ENCODE peak calls at places on chromosomes 7 and 10, in six cellular contexts. One of them, this sample, is unnamed.

GRCh38 chr7:57414852-57415251 is 35.1 kb upstream of the ZNF716 start:
- DNase-seq in fibroblast of lung: no peak
- DNase-seq in CD4-positive, CD25-positive, alpha-beta regulatory T cell: no peak
- DNase-seq in HCT116: no peak
- DNase-seq in GM23248: no peak
- DNase-seq in GM23338: no peak
- DNase-seq in this sample: no peak

GRCh38 chr10:11397980-11398580 is 213.4 kb downstream of the USP6NL start:
- DNase-seq in fibroblast of lung: peak
- DNase-seq in CD4-positive, CD25-positive, alpha-beta regulatory T cell: no peak
- DNase-seq in HCT116: no peak
- DNase-seq in GM23248: peak
- DNase-seq in GM23338: no peak
- DNase-seq in this sample: no peak

GRCh38 chr7:93011351-93012294 is 106.2 kb downstream of the SAMD9 start:
- DNase-seq in fibroblast of lung: peak
- DNase-seq in CD4-positive, CD25-positive, alpha-beta regulatory T cell: no peak
- DNase-seq in HCT116: no peak
- DNase-seq in GM23248: peak
- DNase-seq in GM23338: no peak
- DNase-seq in this sample: no peak

GRCh38 chr7:125568799-125569198 is 639.2 kb upstream of the POT1 start:
- DNase-seq in fibroblast of lung: no peak
- DNase-seq in CD4-positive, CD25-positive, alpha-beta regulatory T cell: no peak
- DNase-seq in HCT116: no peak
- DNase-seq in GM23248: no peak
- DNase-seq in GM23338: no peak
- DNase-seq in this sample: no peak

GRCh38 chr10:11298116-11298515 is 280.4 kb downstream of the CELF2 start:
- DNase-seq in fibroblast of lung: no peak
- DNase-seq in CD4-positive, CD25-positive, alpha-beta regulatory T cell: no peak
- DNase-seq in HCT116: no peak
- DNase-seq in GM23248: peak
- DNase-seq in GM23338: no peak
- DNase-seq in this sample: no peak

GRCh38 chr7:143287321-143287934 is 723 bp upstream of the CASP2 start:
- DNase-seq in fibroblast of lung: no peak
- DNase-seq in CD4-positive, CD25-positive, alpha-beta regulatory T cell: no peak
- DNase-seq in HCT116: no peak
- DNase-seq in GM23248: no peak
- DNase-seq in GM23338: no peak
- DNase-seq in this sample: no peak

GRCh38 chr10:11012880-11013279 is 4.8 kb upstream of the CELF2 start:
- DNase-seq in fibroblast of lung: no peak
- DNase-seq in CD4-positive, CD25-positive, alpha-beta regulatory T cell: no peak
- DNase-seq in HCT116: no peak
- DNase-seq in GM23248: peak
- DNase-seq in GM23338: no peak
- DNase-seq in this sample: no peak

GRCh38 chr7:138974675-138975237 is 6.4 kb downstream of the KIAA1549 start:
- DNase-seq in fibroblast of lung: no peak
- DNase-seq in CD4-positive, CD25-positive, alpha-beta regulatory T cell: no peak
- DNase-seq in HCT116: no peak
- DNase-seq in GM23248: no peak
- DNase-seq in GM23338: peak
- DNase-seq in this sample: no peak

GRCh38 chr7:27992092-27992491 is 188.5 kb downstream of the JAZF1 start:
- DNase-seq in fibroblast of lung: peak
- DNase-seq in CD4-positive, CD25-positive, alpha-beta regulatory T cell: no peak
- DNase-seq in HCT116: no peak
- DNase-seq in GM23248: no peak
- DNase-seq in GM23338: no peak
- DNase-seq in this sample: no peak

GRCh38 chr7:40133561-40134427 is 628 bp downstream of the MPLKIP start:
- DNase-seq in fibroblast of lung: peak
- DNase-seq in CD4-positive, CD25-positive, alpha-beta regulatory T cell: peak
- DNase-seq in HCT116: no peak
- DNase-seq in GM23248: peak
- DNase-seq in GM23338: peak
- DNase-seq in this sample: no peak

GRCh38 chr10:91350651-91351081 is 59.5 kb upstream of the HECTD2 start:
- DNase-seq in fibroblast of lung: peak
- DNase-seq in CD4-positive, CD25-positive, alpha-beta regulatory T cell: no peak
- DNase-seq in HCT116: no peak
- DNase-seq in GM23248: peak
- DNase-seq in GM23338: no peak
- DNase-seq in this sample: no peak

GRCh38 chr10:5528989-5529701 is 4.4 kb downstream of the CALML3 start:
- DNase-seq in fibroblast of lung: no peak
- DNase-seq in CD4-positive, CD25-positive, alpha-beta regulatory T cell: no peak
- DNase-seq in HCT116: no peak
- DNase-seq in GM23248: no peak
- DNase-seq in GM23338: no peak
- DNase-seq in this sample: no peak

GRCh38 chr7:2508327-2509231 is 11.0 kb upstream of the LFNG start:
- DNase-seq in fibroblast of lung: no peak
- DNase-seq in CD4-positive, CD25-positive, alpha-beta regulatory T cell: peak
- DNase-seq in HCT116: no peak
- DNase-seq in GM23248: peak
- DNase-seq in GM23338: no peak
- DNase-seq in this sample: no peak

DNA sequence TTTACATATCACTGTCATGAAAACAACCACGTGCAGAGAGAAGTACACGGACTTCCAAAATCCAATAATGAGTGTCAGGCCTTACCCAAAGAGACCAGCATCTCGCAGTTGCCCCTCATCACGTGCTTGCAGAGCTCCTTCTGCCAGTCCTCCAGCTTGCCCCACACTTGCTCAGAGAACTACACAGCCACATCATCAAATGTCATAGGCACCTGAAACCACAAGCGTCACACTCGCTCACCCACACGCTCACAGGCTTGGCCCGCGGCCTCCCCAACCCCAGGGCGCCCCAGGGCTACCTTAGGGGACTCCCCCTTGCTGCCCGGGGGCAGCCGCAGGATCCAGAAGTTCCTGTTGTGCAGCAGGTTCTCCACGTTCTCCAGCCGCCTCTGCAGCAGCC is 123.4 kb upstream of the ZNF746 start:
- DNase-seq in fibroblast of lung: no peak
- DNase-seq in CD4-positive, CD25-positive, alpha-beta regulatory T cell: peak
- DNase-seq in HCT116: no peak
- DNase-seq in GM23248: no peak
- DNase-seq in GM23338: no peak
- DNase-seq in this sample: no peak
- H3K27ac ChIP-seq in fibroblast of lung: no peak
- H3K27ac ChIP-seq in CD4-positive, CD25-positive, alpha-beta regulatory T cell: no peak
- H3K27ac ChIP-seq in HCT116: no peak
- H3K27ac ChIP-seq in GM23248: no peak
- H3K27ac ChIP-seq in GM23338: no peak
- H3K27ac ChIP-seq in this sample: no peak

DNA sequence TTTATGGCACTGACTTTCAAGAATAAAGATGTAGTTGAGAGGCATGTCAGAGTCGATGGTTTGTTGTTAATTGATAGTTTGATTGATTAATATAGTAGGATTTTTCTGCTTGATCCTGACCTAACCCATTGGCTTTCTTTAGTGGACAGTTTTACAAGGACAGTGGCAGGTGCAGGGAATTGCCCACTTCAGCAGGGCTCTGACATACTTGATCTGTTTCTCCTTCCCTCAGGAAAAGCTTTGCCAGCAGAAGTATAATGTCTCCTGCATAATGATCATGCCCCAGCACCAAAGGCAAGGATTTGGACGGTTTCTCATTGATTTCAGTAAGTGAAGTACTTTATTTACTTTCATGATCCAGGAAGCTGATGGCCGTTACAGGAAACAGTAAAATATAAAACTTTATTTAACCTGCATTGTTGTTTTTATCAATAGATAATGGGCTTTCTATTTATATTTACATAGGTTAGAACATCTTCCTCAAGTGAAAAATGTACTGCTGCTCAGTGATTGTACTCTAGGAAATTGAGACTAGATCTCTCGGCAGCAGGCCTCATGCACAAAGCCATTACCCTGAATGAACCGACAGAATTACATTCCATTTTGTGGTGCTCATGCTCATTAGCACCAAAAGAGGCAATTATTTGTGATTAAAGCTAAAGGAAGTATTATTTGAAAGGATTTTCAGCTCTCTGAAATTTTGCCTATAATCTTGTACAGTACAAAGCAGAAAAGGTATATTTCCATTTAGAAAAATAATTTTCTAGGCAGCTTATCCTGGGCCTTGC is 122.5 kb upstream of the SAMD8 start:
- DNase-seq in fibroblast of lung: peak
- DNase-seq in CD4-positive, CD25-positive, alpha-beta regulatory T cell: no peak
- DNase-seq in HCT116: no peak
- DNase-seq in GM23248: peak
- DNase-seq in GM23338: no peak
- DNase-seq in this sample: no peak
- H3K27ac ChIP-seq in fibroblast of lung: no peak
- H3K27ac ChIP-seq in CD4-positive, CD25-positive, alpha-beta regulatory T cell: no peak
- H3K27ac ChIP-seq in HCT116: no peak
- H3K27ac ChIP-seq in GM23248: no peak
- H3K27ac ChIP-seq in GM23338: no peak
- H3K27ac ChIP-seq in this sample: no peak

DNA sequence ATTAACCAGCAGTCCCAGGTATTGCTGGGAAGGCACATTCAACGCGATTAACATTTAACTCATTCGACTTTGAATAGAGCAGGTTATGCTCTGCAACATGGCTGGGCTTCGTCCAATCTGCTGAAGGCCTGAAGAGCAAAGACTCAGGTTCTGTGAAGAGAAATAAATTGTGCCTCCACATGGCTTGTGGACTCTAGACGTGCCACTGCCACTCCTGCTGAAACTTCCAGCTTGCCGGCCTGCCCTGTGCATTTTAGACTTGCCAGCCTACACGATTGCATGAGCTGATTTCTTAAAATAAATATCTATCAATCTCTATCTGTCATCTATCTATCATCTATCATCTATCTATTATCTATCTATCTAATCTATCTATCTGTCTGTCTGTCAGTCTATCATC is 138.0 kb downstream of the WDR37 start:
- DNase-seq in fibroblast of lung: no peak
- DNase-seq in CD4-positive, CD25-positive, alpha-beta regulatory T cell: peak
- DNase-seq in HCT116: no peak
- DNase-seq in GM23248: no peak
- DNase-seq in GM23338: no peak
- DNase-seq in this sample: no peak
- H3K27ac ChIP-seq in fibroblast of lung: no peak
- H3K27ac ChIP-seq in CD4-positive, CD25-positive, alpha-beta regulatory T cell: no peak
- H3K27ac ChIP-seq in HCT116: no peak
- H3K27ac ChIP-seq in GM23248: no peak
- H3K27ac ChIP-seq in GM23338: no peak
- H3K27ac ChIP-seq in this sample: no peak

GRCh38 chr10:3500408-3500856 is 284.6 kb downstream of the KLF6 start:
- DNase-seq in fibroblast of lung: peak
- DNase-seq in CD4-positive, CD25-positive, alpha-beta regulatory T cell: no peak
- DNase-seq in HCT116: no peak
- DNase-seq in GM23248: peak
- DNase-seq in GM23338: peak
- DNase-seq in this sample: no peak
- H3K27ac ChIP-seq in fibroblast of lung: peak
- H3K27ac ChIP-seq in CD4-positive, CD25-positive, alpha-beta regulatory T cell: no peak
- H3K27ac ChIP-seq in HCT116: no peak
- H3K27ac ChIP-seq in GM23248: peak
- H3K27ac ChIP-seq in GM23338: no peak
- H3K27ac ChIP-seq in this sample: peak

GRCh38 chr10:73931767-73932624 is 21.1 kb downstream of the PLAU start:
- DNase-seq in fibroblast of lung: peak
- DNase-seq in CD4-positive, CD25-positive, alpha-beta regulatory T cell: peak
- DNase-seq in HCT116: peak
- DNase-seq in GM23248: no peak
- DNase-seq in GM23338: peak
- DNase-seq in this sample: no peak
- H3K27ac ChIP-seq in fibroblast of lung: no peak
- H3K27ac ChIP-seq in CD4-positive, CD25-positive, alpha-beta regulatory T cell: no peak
- H3K27ac ChIP-seq in HCT116: peak
- H3K27ac ChIP-seq in GM23248: no peak
- H3K27ac ChIP-seq in GM23338: peak
- H3K27ac ChIP-seq in this sample: peak

DNA sequence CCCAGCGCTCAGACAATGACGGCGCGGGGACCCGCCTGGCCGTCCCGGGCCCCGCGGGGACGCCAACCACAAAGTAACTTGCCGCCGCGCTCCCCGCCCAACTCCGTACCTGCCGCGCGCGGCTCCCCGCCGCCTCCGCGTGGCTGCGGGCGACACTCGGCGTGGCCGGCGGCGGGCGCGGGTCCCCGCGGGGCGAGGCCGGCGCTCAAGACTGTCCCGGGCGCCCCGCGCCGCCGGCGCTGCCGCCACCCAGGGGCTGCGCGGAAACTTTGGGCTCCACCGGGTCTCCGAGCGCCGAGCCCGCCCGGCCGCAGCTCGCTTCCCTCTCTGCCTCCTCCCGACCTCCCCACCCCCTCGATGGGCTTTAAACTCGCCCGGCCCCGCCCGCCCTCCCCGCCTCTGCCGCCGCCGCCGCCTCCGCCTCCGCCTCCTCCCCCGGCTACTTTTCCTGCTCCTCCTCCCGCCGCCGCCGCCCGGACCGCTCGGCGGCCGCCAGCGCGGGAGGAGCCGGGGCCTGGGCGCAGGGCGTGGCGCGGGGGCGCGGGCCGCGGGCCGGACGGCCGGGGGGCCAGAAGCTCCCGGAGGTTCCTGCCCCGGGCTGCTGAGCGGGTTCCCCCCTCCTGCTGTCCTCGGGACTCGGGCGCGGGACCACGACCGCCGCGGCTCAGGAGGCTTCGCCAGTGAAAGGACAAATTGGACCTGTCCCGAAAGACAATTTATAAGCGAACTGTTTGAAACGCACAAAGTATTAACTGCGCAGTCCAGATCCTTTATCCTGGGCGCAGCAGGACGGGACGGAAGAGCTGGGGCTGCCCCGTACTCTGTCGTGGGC is 10.6 kb upstream of the GRB10 start:
- DNase-seq in fibroblast of lung: peak
- DNase-seq in CD4-positive, CD25-positive, alpha-beta regulatory T cell: peak
- DNase-seq in HCT116: no peak
- DNase-seq in GM23248: peak
- DNase-seq in GM23338: peak
- DNase-seq in this sample: no peak
- H3K27ac ChIP-seq in fibroblast of lung: no peak
- H3K27ac ChIP-seq in CD4-positive, CD25-positive, alpha-beta regulatory T cell: no peak
- H3K27ac ChIP-seq in HCT116: peak
- H3K27ac ChIP-seq in GM23248: no peak
- H3K27ac ChIP-seq in GM23338: no peak
- H3K27ac ChIP-seq in this sample: peak

GRCh38 chr7:155221547-155221946 is 76.1 kb upstream of the INSIG1 start:
- DNase-seq in fibroblast of lung: no peak
- DNase-seq in CD4-positive, CD25-positive, alpha-beta regulatory T cell: no peak
- DNase-seq in HCT116: no peak
- DNase-seq in GM23248: no peak
- DNase-seq in GM23338: no peak
- DNase-seq in this sample: no peak
- H3K27ac ChIP-seq in fibroblast of lung: no peak
- H3K27ac ChIP-seq in CD4-positive, CD25-positive, alpha-beta regulatory T cell: no peak
- H3K27ac ChIP-seq in HCT116: no peak
- H3K27ac ChIP-seq in GM23248: no peak
- H3K27ac ChIP-seq in GM23338: no peak
- H3K27ac ChIP-seq in this sample: no peak

DNA sequence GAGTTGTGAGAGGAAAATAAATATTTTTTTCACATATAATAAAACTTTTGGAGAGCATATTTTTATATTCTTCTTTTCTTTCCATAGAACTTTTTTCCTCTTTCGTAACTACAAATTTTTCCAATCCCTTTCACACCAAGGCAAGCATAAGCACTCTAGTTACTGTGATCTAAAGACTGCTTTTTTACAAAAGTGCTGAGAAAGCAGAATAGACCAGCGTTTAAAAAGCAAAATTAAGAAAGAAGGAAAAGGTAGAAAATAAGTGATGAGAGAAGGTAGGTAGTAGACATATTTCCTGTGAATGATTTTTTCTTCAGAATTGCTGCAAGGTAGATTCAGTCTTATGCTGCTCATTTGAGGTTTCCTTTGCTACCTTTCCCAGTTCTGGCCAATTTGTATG is 195.5 kb downstream of the MBL2 start:
- DNase-seq in fibroblast of lung: no peak
- DNase-seq in CD4-positive, CD25-positive, alpha-beta regulatory T cell: no peak
- DNase-seq in HCT116: no peak
- DNase-seq in GM23248: no peak
- DNase-seq in GM23338: no peak
- DNase-seq in this sample: no peak
- H3K27ac ChIP-seq in fibroblast of lung: no peak
- H3K27ac ChIP-seq in CD4-positive, CD25-positive, alpha-beta regulatory T cell: no peak
- H3K27ac ChIP-seq in HCT116: no peak
- H3K27ac ChIP-seq in GM23248: no peak
- H3K27ac ChIP-seq in GM23338: no peak
- H3K27ac ChIP-seq in this sample: peak

This sample was measured in Panc1.